ENCODE peak calls at places on chromosome 21, in seven cellular contexts. N is left ventricle myocardium inferior; A is astrocyte; C is CD8-positive, alpha-beta memory T cell; L is lower lobe of right lung; H is pancreas; P is cardiac muscle cell. Q is an unnamed sample. For H3K27me3, the result is how much of the 10 kb centered on the place peaks cover.

GRCh38 chr21:26117324-26117971 is 53.1 kb downstream of the APP start:
- DNase-seq in L (no peak), A (no peak), C (no peak), H (no peak), P (no peak), N (no peak), Q (no peak)

GRCh38 chr21:14120091-14120734 is 90.5 kb downstream of the LIPI start:
- DNase-seq in N (no peak), H (no peak), C (no peak), P (no peak), L (no peak), A (no peak), Q (peak)

GRCh38 chr21:36035381-36035791 is 24.9 kb downstream of the SETD4 start:
- DNase-seq in L (no peak), C (no peak), A (no peak), P (no peak), H (no peak), N (no peak), Q (peak)

GRCh38 chr21:39385299-39386145 is 36.6 kb upstream of the HMGN1 start:
- DNase-seq in P (peak), A (peak), C (peak), H (peak), L (peak), N (peak), Q (peak)

GRCh38 chr21:42850866-42851391 is 28.4 kb downstream of the WDR4 start:
- DNase-seq in H (no peak), C (no peak), N (no peak), L (no peak), A (no peak), P (no peak), Q (peak)

GRCh38 chr21:27196651-27197050 is 229.8 kb upstream of the ADAMTS5 start:
- DNase-seq in A (no peak), H (no peak), L (no peak), P (no peak), N (no peak), C (no peak), Q (no peak)

GRCh38 chr21:24123785-24124184 is 1483.5 kb downstream of the MRPL39 start:
- DNase-seq in N (no peak), C (no peak), P (no peak), A (no peak), L (no peak), H (no peak), Q (no peak)

GRCh38 chr21:36319767-36320420 is at the start of gene MORC3:
- DNase-seq in C (peak), H (peak), N (peak), L (peak), A (peak), P (peak), Q (peak)

GRCh38 chr21:36735724-36736310 is 36.9 kb downstream of the SIM2 start:
- DNase-seq in A (no peak), H (no peak), N (no peak), C (no peak), L (no peak), P (no peak), Q (peak)

GRCh38 chr21:34790834-34791233 is 122.0 kb downstream of the CLIC6 start:
- DNase-seq in A (no peak), C (no peak), H (no peak), L (no peak), N (no peak), P (no peak), Q (no peak)

GRCh38 chr21:34790341-34790740 is 121.5 kb downstream of the CLIC6 start:
- DNase-seq in C (no peak), P (no peak), H (no peak), L (no peak), N (no peak), A (no peak), Q (no peak)

GRCh38 chr21:34792504-34793089 is 123.8 kb downstream of the CLIC6 start:
- DNase-seq in A (no peak), H (no peak), L (no peak), N (no peak), C (no peak), P (no peak), Q (peak)

GRCh38 chr21:34793471-34793870 is 124.7 kb downstream of the CLIC6 start:
- DNase-seq in H (no peak), L (no peak), C (no peak), N (no peak), P (no peak), A (no peak), Q (no peak)

DNA sequence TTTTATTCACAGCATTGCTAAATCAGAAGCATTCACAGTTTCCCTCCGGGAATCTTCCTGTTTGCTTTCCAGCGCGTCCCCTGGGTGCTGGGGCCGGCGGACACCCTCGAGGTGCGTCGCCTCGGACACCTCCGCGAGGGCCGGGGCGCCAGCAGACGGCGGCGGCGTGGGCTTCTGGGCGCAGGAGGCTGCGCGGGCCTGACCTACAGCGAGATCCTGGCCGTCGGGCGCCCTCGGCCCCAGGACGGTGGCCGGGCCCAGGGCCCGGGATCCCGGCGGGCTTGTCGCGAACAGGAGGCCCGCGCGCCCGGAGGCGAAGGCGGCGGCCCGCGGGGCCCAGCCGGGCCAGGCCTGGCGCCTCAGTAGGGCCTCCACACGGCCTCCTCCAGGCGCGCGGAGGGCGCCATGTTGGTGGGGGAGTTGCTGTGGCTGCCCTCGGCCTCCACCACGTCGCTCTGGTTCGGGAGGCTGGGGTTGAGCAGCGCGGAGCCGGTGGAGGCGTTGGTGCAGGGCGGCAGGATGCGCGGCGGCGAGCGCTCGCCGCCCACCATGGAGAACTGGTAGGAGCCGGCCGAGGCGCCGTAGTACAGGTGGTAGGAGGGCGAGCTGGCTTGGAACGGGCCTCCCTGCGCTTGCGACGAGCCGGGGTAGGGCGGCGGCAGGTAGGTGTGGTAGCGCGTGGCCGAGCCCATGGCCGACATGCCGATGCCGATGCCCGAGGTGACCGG is 123.1 kb downstream of the CLIC6 start:
- DNase-seq in L (no peak), A (no peak), C (no peak), H (no peak), N (no peak), P (no peak), Q (no peak)
- H3K27ac ChIP-seq in L (no peak), A (no peak), C (no peak), H (no peak), N (no peak), P (no peak), Q (no peak)

GRCh38 chr21:45403825-45404725 is 890 bp upstream of the COL18A1 start:
- DNase-seq in A (peak), C (no peak), P (peak), L (peak), H (no peak), N (peak), Q (no peak)
- H3K4me3 ChIP-seq in A (peak), C (no peak), P (peak), L (peak), H (peak), N (peak), Q (peak)

GRCh38 chr21:45572783-45573451 is 30.7 kb upstream of the SLC19A1 start:
- DNase-seq in N (no peak), P (no peak), L (no peak), C (no peak), A (no peak), H (no peak), Q (no peak)
- H3K27me3 ChIP-seq in N (half or more), P (under half), L (under half), C (under half), A (under half), H (under half), Q (under half)

DNA sequence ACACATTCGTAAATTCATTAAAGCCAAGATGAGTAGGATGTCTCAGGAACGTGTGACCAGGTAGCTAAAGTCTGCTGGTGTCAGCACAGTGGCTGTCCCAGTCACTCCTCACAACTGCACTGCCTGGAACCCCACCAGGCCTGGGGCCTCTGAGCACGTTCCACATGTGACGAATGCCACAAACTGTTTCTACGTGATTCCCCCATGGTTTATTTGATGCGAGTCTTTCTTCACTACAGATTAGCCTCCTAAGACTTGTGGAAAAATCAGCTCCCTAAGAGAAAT is 33.2 kb downstream of the PRDM15 start:
- DNase-seq in P (no peak), A (no peak), C (no peak), L (no peak), N (no peak), H (no peak), Q (no peak)
- H3K27ac ChIP-seq in P (peak), A (no peak), C (no peak), L (no peak), N (no peak), H (no peak), Q (no peak)

GRCh38 chr21:30541764-30542163 is at the start of gene KRTAP19-6:
- DNase-seq in L (no peak), N (no peak), A (no peak), P (no peak), H (no peak), C (no peak), Q (no peak)
- H3K4me3 ChIP-seq in L (no peak), N (no peak), A (no peak), P (no peak), H (no peak), C (no peak), Q (no peak)

Q was measured in SJCRH30.